ENCODE peak calls at places on chromosomes 4 and X, in nine cellular contexts. L, G, I, M, C, K, E, R and N are unnamed samples.
A peak's percentile ranks its signal among the peaks of the same experiment; 100 is the strongest.

GRCh38 chr4:186728631-186729271 is 5.1 kb upstream of the FAT1 start:
- DNase-seq in R (no peak), K (no peak), C (no peak), I (no peak), E (no peak), L (no peak), G (peak; percentile 94), M (peak; percentile 50), N (no peak)

GRCh38 chr4:165191814-165192499 is 15.4 kb upstream of the KLHL2 start:
- DNase-seq in M (no peak), K (no peak), I (no peak), G (no peak), L (no peak), C (no peak), R (no peak), E (no peak), N (no peak)

GRCh38 chr4:55426518-55426917 is 30.8 kb downstream of the TMEM165 start:
- DNase-seq in M (no peak), I (no peak), G (no peak), L (no peak), C (no peak), E (peak; percentile 30), K (no peak), R (no peak), N (no peak)

GRCh38 chrX:104136241-104137019 is 20.4 kb downstream of the SLC25A53 start:
- DNase-seq in C (peak; percentile 62), R (peak; percentile 48), L (peak; percentile 72), K (peak; percentile 53), I (peak; percentile 79), G (peak; percentile 45), E (peak; percentile 92), M (peak; percentile 79), N (peak; percentile 70)

GRCh38 chr4:155011163-155011825 is 197.1 kb upstream of the NPY2R start:
- DNase-seq in M (no peak), L (no peak), K (no peak), E (no peak), C (no peak), I (no peak), G (no peak), R (no peak), N (no peak)

GRCh38 chrX:41827886-41828285 is 95.5 kb downstream of the CASK start:
- DNase-seq in E (no peak), I (no peak), C (no peak), R (no peak), M (no peak), L (no peak), K (no peak), G (no peak), N (no peak)

GRCh38 chr4:186900232-186900900 is 176.7 kb upstream of the FAT1 start:
- DNase-seq in G (no peak), I (peak; percentile 24), E (peak; percentile 75), L (no peak), K (no peak), C (no peak), M (peak; percentile 45), R (no peak), N (no peak)

GRCh38 chr4:81199831-81200230 is 15.2 kb downstream of the PRKG2 start:
- DNase-seq in K (no peak), M (no peak), E (no peak), R (no peak), G (no peak), C (no peak), L (no peak), I (no peak), N (no peak)

GRCh38 chr4:120452006-120452405 is 385.4 kb upstream of the MAD2L1 start:
- DNase-seq in I (no peak), C (no peak), E (no peak), L (no peak), R (no peak), G (no peak), K (no peak), M (no peak), N (no peak)

GRCh38 chr4:26463386-26463785 is 26.9 kb downstream of the CCKAR start:
- DNase-seq in M (no peak), G (no peak), E (no peak), R (no peak), K (no peak), C (no peak), L (no peak), I (no peak), N (no peak)

GRCh38 chrX:45743906-45744625 is 543.4 kb upstream of the DIPK2B start:
- DNase-seq in I (no peak), L (no peak), K (no peak), M (no peak), G (no peak), C (no peak), R (no peak), E (no peak), N (no peak)

GRCh38 chrX:47687249-47687648 is 28.3 kb upstream of the UXT start:
- DNase-seq in G (peak; percentile 44), I (no peak), C (no peak), R (no peak), E (no peak), K (no peak), M (no peak), L (no peak), N (no peak)

GRCh38 chr4:110059556-110060191 is 138.7 kb downstream of the ELOVL6 start:
- DNase-seq in L (no peak), R (no peak), E (no peak), I (no peak), M (no peak), K (no peak), G (peak; percentile 84), C (no peak), N (no peak)

GRCh38 chr4:109026588-109026987 is 263.7 kb upstream of the ETNPPL start:
- DNase-seq in R (no peak), K (no peak), L (no peak), C (no peak), E (peak; percentile 49), M (no peak), G (no peak), I (peak; percentile 10), N (no peak)

GRCh38 chr4:20418865-20419451 is 167.3 kb downstream of the SLIT2 start:
- DNase-seq in L (no peak), I (peak; percentile 32), M (peak; percentile 57), R (no peak), K (no peak), G (peak; percentile 47), C (no peak), E (peak; percentile 84), N (no peak)
- H3K4me3 ChIP-seq in L (peak overlapping the region; percentile 30), I (peak overlapping the region; percentile 37), M (no peak overlapping the region), R (peak overlapping the region; percentile 39), K (peak overlapping the region; percentile 36), G (no peak overlapping the region), C (peak overlapping the region; percentile 11), E (no peak overlapping the region), N (peak overlapping the region; percentile 35)

GRCh38 chrX:53073115-53073581 is 9.0 kb upstream of the TSPYL2 start:
- DNase-seq in R (no peak), E (no peak), M (no peak), L (no peak), K (no peak), I (no peak), C (no peak), G (no peak), N (no peak)
- H3K4me3 ChIP-seq in R (no peak overlapping the region), E (no peak overlapping the region), M (no peak overlapping the region), L (no peak overlapping the region), K (no peak overlapping the region), I (no peak overlapping the region), C (no peak overlapping the region), G (no peak overlapping the region), N (no peak overlapping the region)

DNA sequence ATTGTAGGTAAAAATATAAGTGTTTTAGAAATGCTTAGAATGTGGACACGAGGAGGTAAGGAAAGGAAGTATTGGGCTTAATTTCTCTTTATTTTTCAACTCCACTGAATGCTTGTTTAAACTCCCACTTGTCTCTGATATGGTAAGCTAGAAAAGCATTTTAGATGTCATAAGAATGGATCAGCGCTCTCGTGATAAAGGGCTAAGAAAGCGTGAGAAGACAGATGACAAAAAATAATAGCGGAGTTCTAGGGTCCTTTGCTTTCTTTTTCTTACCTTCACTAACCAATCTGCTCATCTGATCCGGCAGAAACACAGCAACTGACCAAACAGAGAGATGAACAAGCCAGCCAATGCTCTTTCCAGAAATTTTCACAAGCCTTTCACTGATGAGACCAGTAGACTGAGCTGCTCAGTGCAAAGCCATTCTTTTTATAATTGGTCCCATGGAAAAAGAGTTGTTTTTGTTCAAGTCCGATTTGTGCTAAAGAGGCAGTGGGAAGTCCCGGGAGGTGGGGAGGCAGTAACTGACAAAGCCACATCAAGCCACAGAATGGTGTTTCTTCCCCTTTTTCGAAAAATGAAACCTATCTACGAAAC is at the start of gene TASL:
- DNase-seq in G (no peak), L (no peak), M (no peak), I (no peak), R (no peak), K (no peak), C (no peak), E (no peak), N (peak; percentile 36)
- H3K4me3 ChIP-seq in G (no peak within 1 kb of the TSS), L (no peak within 1 kb of the TSS), M (no peak within 1 kb of the TSS), I (no peak within 1 kb of the TSS), R (no peak within 1 kb of the TSS), K (no peak within 1 kb of the TSS), C (no peak within 1 kb of the TSS), E (no peak within 1 kb of the TSS), N (peak within 1 kb of the TSS; percentile 52)

GRCh38 chr4:137543198-137543597 is 10.9 kb upstream of the PCDH18 start:
- DNase-seq in M (no peak), G (no peak), L (no peak), E (no peak), I (no peak), K (no peak), R (no peak), C (no peak), N (no peak)

GRCh38 chr4:137540356-137540755 is 8.1 kb upstream of the PCDH18 start:
- DNase-seq in M (no peak), E (no peak), L (no peak), R (no peak), C (no peak), G (no peak), K (no peak), I (no peak), N (no peak)

GRCh38 chr4:137541181-137541580 is 8.9 kb upstream of the PCDH18 start:
- DNase-seq in I (no peak), C (no peak), L (no peak), M (no peak), E (no peak), G (no peak), K (no peak), R (no peak), N (no peak)

GRCh38 chr4:137543650-137544049 is 11.4 kb upstream of the PCDH18 start:
- DNase-seq in L (no peak), K (no peak), R (no peak), E (no peak), M (no peak), C (no peak), G (no peak), I (no peak), N (no peak)

DNA sequence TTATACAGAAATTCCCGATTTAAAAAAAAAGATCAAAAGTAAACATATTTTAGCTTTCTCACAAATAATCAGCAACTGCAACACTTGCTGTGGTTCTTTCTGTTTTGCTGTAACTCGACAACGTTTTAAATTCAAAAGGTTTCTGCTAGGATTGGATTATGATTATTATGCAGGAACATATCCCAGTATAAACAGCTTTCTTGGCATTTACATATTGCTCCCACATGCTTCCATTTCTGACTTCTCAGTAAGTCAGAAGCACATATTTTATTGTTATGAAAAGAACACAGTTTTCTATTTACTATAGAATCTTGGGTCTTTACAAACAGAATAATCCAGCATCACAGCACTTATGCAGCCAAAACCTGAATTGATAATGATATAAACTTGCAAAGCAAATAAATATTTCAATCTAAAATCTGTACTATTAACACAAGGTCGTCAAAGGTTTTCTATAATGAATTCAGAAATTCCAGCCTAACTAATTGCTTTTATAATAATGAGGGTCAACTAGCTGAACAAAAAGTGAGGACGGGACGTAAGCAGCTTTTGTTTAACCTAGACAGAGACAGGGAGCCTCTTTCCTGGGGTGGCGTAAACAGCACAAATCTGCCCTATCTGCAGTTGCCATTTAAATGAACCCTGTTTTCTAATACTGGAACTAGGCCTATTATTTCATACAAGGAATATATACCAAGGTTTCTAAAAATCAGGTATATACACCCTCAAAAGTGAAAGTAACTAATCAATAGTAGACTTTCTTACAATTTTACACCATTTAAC is 9.8 kb upstream of the PCDH18 start:
- DNase-seq in C (no peak), I (no peak), L (no peak), M (no peak), E (no peak), R (no peak), K (no peak), G (no peak), N (no peak)
- H3K4me3 ChIP-seq in C (peak overlapping the region; percentile 25), I (peak overlapping the region; percentile 18), L (no peak overlapping the region), M (peak overlapping the region; percentile 12), E (no peak overlapping the region), R (peak overlapping the region; percentile 23), K (peak overlapping the region; percentile 8), G (no peak overlapping the region), N (no peak overlapping the region)